ENCODE peak calls at places on chromosomes 4 and X, in ten cellular contexts. E is AG10803, H is AG09309, W is foreskin fibroblast, B is heart right ventricle, Y is sigmoid colon, G is lung, N is psoas muscle, P is colonic mucosa, V is PC-3. I is an unnamed sample.

GRCh38 chr4:188400456-188400855 is 261.2 kb downstream of the TRIML1 start:
- DNase-seq in E (peak; percentile 40), H (no peak), W (peak; percentile 31), B (no peak), Y (no peak), G (no peak), N (no peak), P (no peak), V (no peak), I (no peak)

GRCh38 chr4:158172196-158172557 is 648 bp downstream of the GASK1B start:
- DNase-seq in E (peak; percentile 38), H (no peak), W (peak; percentile 67), B (no peak), Y (no peak), G (no peak), N (no peak), P (no peak), V (peak; percentile 19), I (no peak)

GRCh38 chr4:137545461-137545861 is 13.2 kb upstream of the PCDH18 start:
- DNase-seq in E (peak; percentile 97), H (peak; percentile 97), W (peak; percentile 62), B (no peak), Y (peak; percentile 68), G (no peak), N (no peak), P (no peak), V (no peak), I (no peak)

GRCh38 chr4:158038718-158039117 is 134.1 kb downstream of the GASK1B start:
- DNase-seq in E (no peak), H (no peak), W (no peak), B (no peak), Y (no peak), G (no peak), N (no peak), P (no peak), V (no peak), I (no peak)

GRCh38 chr4:108607426-108607825 is 12.9 kb upstream of the RPL34 start:
- DNase-seq in E (no peak), H (no peak), W (no peak), B (no peak), Y (no peak), G (no peak), N (no peak), P (no peak), V (no peak), I (no peak)

GRCh38 chrX:25503826-25504225 is 488.1 kb upstream of the ARX start:
- DNase-seq in E (no peak), H (no peak), W (no peak), B (no peak), Y (no peak), G (no peak), N (no peak), P (no peak), V (no peak), I (no peak)

GRCh38 chr4:6152879-6153705 is 47.3 kb downstream of the JAKMIP1 start:
- DNase-seq in E (no peak), H (no peak), W (no peak), B (no peak), Y (no peak), G (no peak), N (no peak), P (no peak), V (no peak), I (no peak)

GRCh38 chr4:98446499-98447375 is 185.6 kb downstream of the RAP1GDS1 start:
- DNase-seq in E (peak; percentile 57), H (no peak), W (peak; percentile 67), B (no peak), Y (no peak), G (no peak), N (peak; percentile 50), P (no peak), V (no peak), I (no peak)

GRCh38 chrX:17377795-17378194 is 2.8 kb downstream of the NHS start:
- DNase-seq in E (no peak), H (no peak), W (no peak), B (no peak), Y (no peak), G (no peak), N (no peak), P (no peak), V (no peak), I (no peak)

GRCh38 chr4:81905966-81906365 is 434.3 kb upstream of the RASGEF1B start:
- DNase-seq in E (no peak), H (no peak), W (no peak), B (no peak), Y (no peak), G (no peak), N (no peak), P (no peak), V (no peak), I (no peak)

GRCh38 chr4:36290641-36291040 is 9.2 kb downstream of the DTHD1 start:
- DNase-seq in E (no peak), H (no peak), W (no peak), B (no peak), Y (no peak), G (no peak), N (no peak), P (peak; percentile 50), V (no peak), I (no peak)

GRCh38 chrX:130299279-130300009 is 30.7 kb upstream of the ZNF280C start:
- DNase-seq in E (no peak), H (no peak), W (no peak), B (no peak), Y (no peak), G (no peak), N (no peak), P (peak; percentile 46), V (no peak), I (no peak)
- H3K4me3 ChIP-seq in E (no peak overlapping the region), H (no peak overlapping the region), W (no peak overlapping the region), B (no peak overlapping the region), Y (no peak overlapping the region), G (no peak overlapping the region), N (no peak overlapping the region), P (no peak overlapping the region), V (no peak overlapping the region), I (no peak overlapping the region)

DNA sequence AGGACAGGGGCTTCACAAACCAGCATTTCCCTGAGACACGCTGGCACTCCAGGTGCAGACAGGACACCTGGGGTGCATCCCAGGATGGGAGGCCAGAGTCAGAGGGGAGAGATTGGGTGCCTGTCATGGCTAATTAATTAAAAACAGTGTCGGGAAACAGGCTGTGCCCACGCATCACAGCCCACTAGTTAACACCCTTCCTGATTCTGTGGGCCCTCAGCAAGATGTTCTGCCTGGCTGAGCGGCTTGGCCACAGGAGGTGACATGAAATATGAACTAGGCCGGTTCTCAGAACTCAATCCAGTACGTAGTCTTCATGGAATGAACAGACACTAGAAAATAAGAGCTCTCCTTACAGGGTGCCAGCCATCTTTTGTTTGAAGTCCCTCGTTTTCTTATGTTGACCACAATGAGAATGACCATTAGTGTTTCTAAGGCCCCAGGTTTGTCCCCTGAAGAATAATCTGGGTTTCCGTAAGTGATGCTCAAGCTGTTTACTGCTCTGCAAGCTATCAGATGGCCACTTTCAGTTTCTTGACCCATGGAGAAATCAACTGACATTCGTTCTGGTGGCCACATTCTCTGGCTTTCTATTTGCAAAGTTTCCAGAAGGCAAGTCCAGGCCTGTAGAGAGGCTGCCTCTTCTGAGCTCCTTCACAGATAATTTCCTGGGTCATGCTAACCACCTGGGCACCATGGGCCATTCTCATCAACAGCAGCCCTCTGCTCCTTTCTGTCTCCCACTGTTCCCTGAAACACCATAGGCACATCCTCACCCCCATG is 72.3 kb downstream of the SLC34A2 start:
- DNase-seq in E (no peak), H (no peak), W (no peak), B (no peak), Y (no peak), G (no peak), N (no peak), P (no peak), V (no peak), I (no peak)
- TF ChIP-seq CTCF in E (no peak), H (no peak), W (no peak), B (no peak), Y (no peak), G (no peak), N (no peak), P (no peak), V (no peak), I (no peak)

GRCh38 chr4:217891-218290 is 87.4 kb downstream of the ZNF732 start:
- DNase-seq in E (no peak), H (no peak), W (no peak), B (no peak), Y (no peak), G (no peak), N (no peak), P (no peak), V (no peak), I (no peak)
- H3K4me3 ChIP-seq in E (no peak overlapping the region), H (no peak overlapping the region), W (no peak overlapping the region), B (no peak overlapping the region), Y (no peak overlapping the region), G (no peak overlapping the region), N (no peak overlapping the region), P (no peak overlapping the region), V (no peak overlapping the region), I (no peak overlapping the region)

GRCh38 chr4:7737752-7738457 is 201.8 kb downstream of the AFAP1 start:
- DNase-seq in E (no peak), H (no peak), W (no peak), B (no peak), Y (no peak), G (no peak), N (peak; percentile 23), P (no peak), V (no peak), I (no peak)
- TF ChIP-seq CTCF in E (no peak), H (no peak), W (no peak), B (no peak), Y (no peak), G (no peak), N (no peak), P (no peak), V (no peak), I (no peak)

I was measured in HFF-Myc.